ENCODE peak calls at places on chromosomes 2 and 18, in ten cellular contexts. One of them, this sample, is unnamed.

GRCh38 chr2:67625178-67625577 is 228.0 kb downstream of the ETAA1 start:
- DNase-seq in lower lobe of right lung: no peak
- DNase-seq in fibroblast of pulmonary artery: peak
- DNase-seq in CD8-positive, alpha-beta T cell: no peak
- DNase-seq in left lung: no peak
- DNase-seq in heart right ventricle: no peak
- DNase-seq in lower leg skin: no peak
- DNase-seq in tibial artery: no peak
- DNase-seq in esophagus squamous epithelium: no peak
- DNase-seq in right atrium auricular region: no peak
- DNase-seq in this sample: peak

GRCh38 chr2:212299333-212299732 is 239.3 kb downstream of the ERBB4 start:
- DNase-seq in lower lobe of right lung: no peak
- DNase-seq in fibroblast of pulmonary artery: no peak
- DNase-seq in CD8-positive, alpha-beta T cell: no peak
- DNase-seq in left lung: no peak
- DNase-seq in heart right ventricle: no peak
- DNase-seq in lower leg skin: no peak
- DNase-seq in tibial artery: no peak
- DNase-seq in esophagus squamous epithelium: no peak
- DNase-seq in right atrium auricular region: no peak
- DNase-seq in this sample: no peak

GRCh38 chr2:56130463-56131070 is 53.2 kb upstream of the CCDC85A start:
- DNase-seq in lower lobe of right lung: no peak
- DNase-seq in fibroblast of pulmonary artery: peak
- DNase-seq in CD8-positive, alpha-beta T cell: no peak
- DNase-seq in left lung: no peak
- DNase-seq in heart right ventricle: no peak
- DNase-seq in lower leg skin: no peak
- DNase-seq in tibial artery: no peak
- DNase-seq in esophagus squamous epithelium: no peak
- DNase-seq in right atrium auricular region: no peak
- DNase-seq in this sample: peak

GRCh38 chr18:22168360-22168921 is 948 bp upstream of the GATA6 start:
- DNase-seq in lower lobe of right lung: no peak
- DNase-seq in fibroblast of pulmonary artery: peak
- DNase-seq in CD8-positive, alpha-beta T cell: no peak
- DNase-seq in left lung: peak
- DNase-seq in heart right ventricle: peak
- DNase-seq in lower leg skin: peak
- DNase-seq in tibial artery: peak
- DNase-seq in esophagus squamous epithelium: no peak
- DNase-seq in right atrium auricular region: no peak
- DNase-seq in this sample: peak

GRCh38 chr2:127843677-127844076 is 14.3 kb downstream of the POLR2D start:
- DNase-seq in lower lobe of right lung: no peak
- DNase-seq in fibroblast of pulmonary artery: no peak
- DNase-seq in CD8-positive, alpha-beta T cell: no peak
- DNase-seq in left lung: no peak
- DNase-seq in heart right ventricle: no peak
- DNase-seq in lower leg skin: no peak
- DNase-seq in tibial artery: no peak
- DNase-seq in esophagus squamous epithelium: no peak
- DNase-seq in right atrium auricular region: no peak
- DNase-seq in this sample: no peak

GRCh38 chr2:166764702-166765101 is 123.6 kb upstream of the XIRP2 start:
- DNase-seq in lower lobe of right lung: no peak
- DNase-seq in fibroblast of pulmonary artery: no peak
- DNase-seq in CD8-positive, alpha-beta T cell: no peak
- DNase-seq in left lung: no peak
- DNase-seq in heart right ventricle: no peak
- DNase-seq in lower leg skin: no peak
- DNase-seq in tibial artery: no peak
- DNase-seq in esophagus squamous epithelium: no peak
- DNase-seq in right atrium auricular region: no peak
- DNase-seq in this sample: no peak

GRCh38 chr2:177265386-177265690 is 811 bp upstream of the NFE2L2 start:
- DNase-seq in lower lobe of right lung: no peak
- DNase-seq in fibroblast of pulmonary artery: no peak
- DNase-seq in CD8-positive, alpha-beta T cell: no peak
- DNase-seq in left lung: no peak
- DNase-seq in heart right ventricle: peak
- DNase-seq in lower leg skin: no peak
- DNase-seq in tibial artery: peak
- DNase-seq in esophagus squamous epithelium: no peak
- DNase-seq in right atrium auricular region: no peak
- DNase-seq in this sample: peak

GRCh38 chr2:151049746-151050145 is 211.9 kb downstream of the RBM43 start:
- DNase-seq in lower lobe of right lung: no peak
- DNase-seq in fibroblast of pulmonary artery: peak
- DNase-seq in CD8-positive, alpha-beta T cell: no peak
- DNase-seq in left lung: no peak
- DNase-seq in heart right ventricle: no peak
- DNase-seq in lower leg skin: no peak
- DNase-seq in tibial artery: no peak
- DNase-seq in esophagus squamous epithelium: no peak
- DNase-seq in right atrium auricular region: no peak
- DNase-seq in this sample: peak

GRCh38 chr18:37341473-37342086 is 224.0 kb downstream of the CELF4 start:
- DNase-seq in lower lobe of right lung: no peak
- DNase-seq in fibroblast of pulmonary artery: no peak
- DNase-seq in CD8-positive, alpha-beta T cell: no peak
- DNase-seq in left lung: no peak
- DNase-seq in heart right ventricle: no peak
- DNase-seq in lower leg skin: no peak
- DNase-seq in tibial artery: no peak
- DNase-seq in esophagus squamous epithelium: no peak
- DNase-seq in right atrium auricular region: no peak
- DNase-seq in this sample: no peak

GRCh38 chr18:4107049-4107459 is 348.1 kb downstream of the DLGAP1 start:
- DNase-seq in lower lobe of right lung: no peak
- DNase-seq in fibroblast of pulmonary artery: no peak
- DNase-seq in CD8-positive, alpha-beta T cell: no peak
- DNase-seq in left lung: no peak
- DNase-seq in heart right ventricle: no peak
- DNase-seq in lower leg skin: no peak
- DNase-seq in tibial artery: no peak
- DNase-seq in esophagus squamous epithelium: no peak
- DNase-seq in right atrium auricular region: no peak
- DNase-seq in this sample: no peak

GRCh38 chr2:227482638-227483340 is 10.8 kb downstream of the AGFG1 start:
- DNase-seq in lower lobe of right lung: no peak
- DNase-seq in fibroblast of pulmonary artery: no peak
- DNase-seq in CD8-positive, alpha-beta T cell: no peak
- DNase-seq in left lung: no peak
- DNase-seq in heart right ventricle: no peak
- DNase-seq in lower leg skin: no peak
- DNase-seq in tibial artery: no peak
- DNase-seq in esophagus squamous epithelium: no peak
- DNase-seq in right atrium auricular region: no peak
- DNase-seq in this sample: peak

GRCh38 chr2:29629495-29629894 is 291.9 kb downstream of the ALK start:
- DNase-seq in lower lobe of right lung: no peak
- DNase-seq in fibroblast of pulmonary artery: no peak
- DNase-seq in CD8-positive, alpha-beta T cell: no peak
- DNase-seq in left lung: no peak
- DNase-seq in heart right ventricle: no peak
- DNase-seq in lower leg skin: no peak
- DNase-seq in tibial artery: no peak
- DNase-seq in esophagus squamous epithelium: no peak
- DNase-seq in right atrium auricular region: no peak
- DNase-seq in this sample: no peak

GRCh38 chr2:193141-193552 is 70.7 kb downstream of the SH3YL1 start:
- DNase-seq in lower lobe of right lung: no peak
- DNase-seq in fibroblast of pulmonary artery: no peak
- DNase-seq in CD8-positive, alpha-beta T cell: peak
- DNase-seq in left lung: no peak
- DNase-seq in heart right ventricle: no peak
- DNase-seq in lower leg skin: no peak
- DNase-seq in tibial artery: no peak
- DNase-seq in esophagus squamous epithelium: no peak
- DNase-seq in right atrium auricular region: no peak
- DNase-seq in this sample: no peak

GRCh38 chr18:50232419-50232818 is 33.9 kb downstream of the CFAP53 start:
- DNase-seq in lower lobe of right lung: no peak
- DNase-seq in fibroblast of pulmonary artery: no peak
- DNase-seq in CD8-positive, alpha-beta T cell: no peak
- DNase-seq in left lung: no peak
- DNase-seq in heart right ventricle: no peak
- DNase-seq in lower leg skin: no peak
- DNase-seq in tibial artery: no peak
- DNase-seq in esophagus squamous epithelium: no peak
- DNase-seq in right atrium auricular region: no peak
- DNase-seq in this sample: no peak

GRCh38 chr18:50231621-50232020 is 34.7 kb downstream of the CFAP53 start:
- DNase-seq in lower lobe of right lung: no peak
- DNase-seq in fibroblast of pulmonary artery: no peak
- DNase-seq in CD8-positive, alpha-beta T cell: no peak
- DNase-seq in left lung: no peak
- DNase-seq in heart right ventricle: no peak
- DNase-seq in lower leg skin: no peak
- DNase-seq in tibial artery: no peak
- DNase-seq in esophagus squamous epithelium: no peak
- DNase-seq in right atrium auricular region: no peak
- DNase-seq in this sample: no peak
- TF ChIP-seq CTCF in lower lobe of right lung: no peak
- TF ChIP-seq CTCF in fibroblast of pulmonary artery: no peak
- TF ChIP-seq CTCF in CD8-positive, alpha-beta T cell: no peak
- TF ChIP-seq CTCF in left lung: no peak
- TF ChIP-seq CTCF in heart right ventricle: no peak
- TF ChIP-seq CTCF in lower leg skin: no peak
- TF ChIP-seq CTCF in tibial artery: no peak
- TF ChIP-seq CTCF in esophagus squamous epithelium: no peak
- TF ChIP-seq CTCF in right atrium auricular region: no peak
- TF ChIP-seq CTCF in this sample: no peak

GRCh38 chr2:142877265-142877756 is at the start of gene KYNU:
- DNase-seq in lower lobe of right lung: no peak
- DNase-seq in fibroblast of pulmonary artery: peak
- DNase-seq in CD8-positive, alpha-beta T cell: no peak
- DNase-seq in left lung: no peak
- DNase-seq in heart right ventricle: no peak
- DNase-seq in lower leg skin: no peak
- DNase-seq in tibial artery: no peak
- DNase-seq in esophagus squamous epithelium: no peak
- DNase-seq in right atrium auricular region: no peak
- DNase-seq in this sample: peak
- H3K4me3 ChIP-seq in lower lobe of right lung: peak
- H3K4me3 ChIP-seq in fibroblast of pulmonary artery: no peak
- H3K4me3 ChIP-seq in CD8-positive, alpha-beta T cell: no peak
- H3K4me3 ChIP-seq in left lung: peak
- H3K4me3 ChIP-seq in heart right ventricle: no peak
- H3K4me3 ChIP-seq in lower leg skin: no peak
- H3K4me3 ChIP-seq in tibial artery: peak
- H3K4me3 ChIP-seq in esophagus squamous epithelium: no peak
- H3K4me3 ChIP-seq in right atrium auricular region: peak
- H3K4me3 ChIP-seq in this sample: peak

DNA sequence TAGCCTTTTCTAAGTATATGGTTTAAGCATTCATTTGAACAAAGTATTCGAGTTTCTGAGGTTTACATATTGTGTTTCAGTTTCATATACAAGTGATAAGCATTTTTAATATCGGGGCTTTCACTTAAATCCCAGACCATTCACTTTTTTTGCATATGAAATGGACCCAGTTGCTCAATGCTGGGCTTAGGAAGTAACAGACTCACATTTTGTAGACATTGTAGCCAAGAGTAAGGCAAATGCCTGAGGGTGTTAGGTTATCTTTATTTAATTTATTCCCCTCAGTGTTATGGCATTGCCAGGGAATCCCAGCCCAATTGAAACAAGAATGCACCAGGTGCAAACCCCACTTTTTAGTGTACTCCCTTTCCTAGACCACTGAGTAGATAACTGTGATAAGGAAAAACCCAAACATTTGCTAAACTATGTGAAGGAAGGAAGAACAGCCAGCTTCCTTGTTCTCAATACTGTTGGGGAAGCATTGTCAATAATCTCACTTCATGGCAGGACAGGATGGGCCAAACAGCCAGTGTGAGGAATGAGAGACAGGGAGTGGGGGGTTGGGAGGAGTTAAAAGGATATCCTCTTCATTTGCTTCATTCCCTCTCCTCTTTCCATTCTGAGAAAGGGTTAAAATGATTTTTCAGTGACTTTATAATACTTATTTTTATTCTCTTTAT is 3.6 kb downstream of the CPO start:
- DNase-seq in lower lobe of right lung: no peak
- DNase-seq in fibroblast of pulmonary artery: no peak
- DNase-seq in CD8-positive, alpha-beta T cell: no peak
- DNase-seq in left lung: no peak
- DNase-seq in heart right ventricle: no peak
- DNase-seq in lower leg skin: no peak
- DNase-seq in tibial artery: no peak
- DNase-seq in esophagus squamous epithelium: no peak
- DNase-seq in right atrium auricular region: no peak
- DNase-seq in this sample: no peak
- TF ChIP-seq CTCF in lower lobe of right lung: no peak
- TF ChIP-seq CTCF in fibroblast of pulmonary artery: no peak
- TF ChIP-seq CTCF in CD8-positive, alpha-beta T cell: no peak
- TF ChIP-seq CTCF in left lung: no peak
- TF ChIP-seq CTCF in heart right ventricle: no peak
- TF ChIP-seq CTCF in lower leg skin: no peak
- TF ChIP-seq CTCF in tibial artery: no peak
- TF ChIP-seq CTCF in esophagus squamous epithelium: no peak
- TF ChIP-seq CTCF in right atrium auricular region: no peak
- TF ChIP-seq CTCF in this sample: no peak

GRCh38 chr2:217941339-217941738 is 61.5 kb downstream of the TNS1 start:
- DNase-seq in lower lobe of right lung: no peak
- DNase-seq in fibroblast of pulmonary artery: no peak
- DNase-seq in CD8-positive, alpha-beta T cell: no peak
- DNase-seq in left lung: no peak
- DNase-seq in heart right ventricle: peak
- DNase-seq in lower leg skin: no peak
- DNase-seq in tibial artery: no peak
- DNase-seq in esophagus squamous epithelium: no peak
- DNase-seq in right atrium auricular region: no peak
- DNase-seq in this sample: peak

GRCh38 chr2:217939629-217940245 is 63.1 kb downstream of the TNS1 start:
- DNase-seq in lower lobe of right lung: peak
- DNase-seq in fibroblast of pulmonary artery: no peak
- DNase-seq in CD8-positive, alpha-beta T cell: no peak
- DNase-seq in left lung: peak
- DNase-seq in heart right ventricle: peak
- DNase-seq in lower leg skin: no peak
- DNase-seq in tibial artery: no peak
- DNase-seq in esophagus squamous epithelium: no peak
- DNase-seq in right atrium auricular region: no peak
- DNase-seq in this sample: no peak

GRCh38 chr2:217939220-217939619 is 63.6 kb downstream of the TNS1 start:
- DNase-seq in lower lobe of right lung: no peak
- DNase-seq in fibroblast of pulmonary artery: no peak
- DNase-seq in CD8-positive, alpha-beta T cell: no peak
- DNase-seq in left lung: no peak
- DNase-seq in heart right ventricle: no peak
- DNase-seq in lower leg skin: no peak
- DNase-seq in tibial artery: no peak
- DNase-seq in esophagus squamous epithelium: no peak
- DNase-seq in right atrium auricular region: no peak
- DNase-seq in this sample: no peak

GRCh38 chr2:217941886-217942728 is 60.7 kb downstream of the TNS1 start:
- DNase-seq in lower lobe of right lung: no peak
- DNase-seq in fibroblast of pulmonary artery: no peak
- DNase-seq in CD8-positive, alpha-beta T cell: no peak
- DNase-seq in left lung: peak
- DNase-seq in heart right ventricle: peak
- DNase-seq in lower leg skin: no peak
- DNase-seq in tibial artery: no peak
- DNase-seq in esophagus squamous epithelium: no peak
- DNase-seq in right atrium auricular region: no peak
- DNase-seq in this sample: no peak

GRCh38 chr2:217940261-217941220 is 62.3 kb downstream of the TNS1 start:
- DNase-seq in lower lobe of right lung: peak
- DNase-seq in fibroblast of pulmonary artery: no peak
- DNase-seq in CD8-positive, alpha-beta T cell: no peak
- DNase-seq in left lung: peak
- DNase-seq in heart right ventricle: peak
- DNase-seq in lower leg skin: no peak
- DNase-seq in tibial artery: no peak
- DNase-seq in esophagus squamous epithelium: no peak
- DNase-seq in right atrium auricular region: no peak
- DNase-seq in this sample: no peak
- H3K4me3 ChIP-seq in lower lobe of right lung: peak
- H3K4me3 ChIP-seq in fibroblast of pulmonary artery: no peak
- H3K4me3 ChIP-seq in CD8-positive, alpha-beta T cell: no peak
- H3K4me3 ChIP-seq in left lung: peak
- H3K4me3 ChIP-seq in heart right ventricle: peak
- H3K4me3 ChIP-seq in lower leg skin: no peak
- H3K4me3 ChIP-seq in tibial artery: peak
- H3K4me3 ChIP-seq in esophagus squamous epithelium: peak
- H3K4me3 ChIP-seq in right atrium auricular region: peak
- H3K4me3 ChIP-seq in this sample: peak

This sample was measured in cardiac fibroblast.